ENCODE peak calls at places on chromosomes 12 and 14, in seven cellular contexts. I is SK-N-SH, P is H1, Y is HepG2, Z is GM12878, R is K562, V is GM12892. O is an unnamed sample.

GRCh38 chr14:103204852-103205540 is 81.7 kb downstream of the TNFAIP2 start:
- DNase-seq in Y (no peak), Z (no peak), P (no peak), I (no peak), V (no peak), R (peak), O (no peak)

GRCh38 chr12:130752692-130753230 is 36.7 kb upstream of the RIMBP2 start:
- DNase-seq in Z (no peak), R (no peak), I (peak), V (no peak), Y (no peak), P (no peak), O (no peak)

GRCh38 chr12:95205685-95206084 is 11.6 kb downstream of the FGD6 start:
- DNase-seq in R (no peak), I (no peak), Y (no peak), Z (no peak), P (no peak), V (no peak), O (no peak)

GRCh38 chr14:35215110-35215872 is 76.9 kb upstream of the PSMA6 start:
- DNase-seq in Z (no peak), R (peak), I (no peak), V (no peak), Y (peak), P (no peak), O (no peak)

GRCh38 chr12:112422531-112422930 is 3.8 kb downstream of the PTPN11 start:
- DNase-seq in Y (no peak), Z (no peak), P (no peak), V (no peak), I (no peak), R (no peak), O (no peak)

GRCh38 chr14:37413504-37414003 is 181.5 kb downstream of the FOXA1 start:
- DNase-seq in Y (peak), Z (no peak), P (no peak), I (no peak), R (no peak), V (no peak), O (no peak)

GRCh38 chr12:27525373-27525772 is 1.4 kb downstream of the PPFIBP1 start:
- DNase-seq in P (no peak), V (no peak), Y (no peak), R (no peak), Z (no peak), I (no peak), O (no peak)

GRCh38 chr12:69662764-69663163 is 36.3 kb downstream of the BEST3 start:
- DNase-seq in R (no peak), V (no peak), Y (no peak), I (no peak), Z (no peak), P (no peak), O (no peak)

GRCh38 chr12:95337176-95337575 is 119.6 kb downstream of the VEZT start:
- DNase-seq in I (no peak), V (no peak), P (no peak), R (no peak), Z (no peak), Y (no peak), O (no peak)

DNA sequence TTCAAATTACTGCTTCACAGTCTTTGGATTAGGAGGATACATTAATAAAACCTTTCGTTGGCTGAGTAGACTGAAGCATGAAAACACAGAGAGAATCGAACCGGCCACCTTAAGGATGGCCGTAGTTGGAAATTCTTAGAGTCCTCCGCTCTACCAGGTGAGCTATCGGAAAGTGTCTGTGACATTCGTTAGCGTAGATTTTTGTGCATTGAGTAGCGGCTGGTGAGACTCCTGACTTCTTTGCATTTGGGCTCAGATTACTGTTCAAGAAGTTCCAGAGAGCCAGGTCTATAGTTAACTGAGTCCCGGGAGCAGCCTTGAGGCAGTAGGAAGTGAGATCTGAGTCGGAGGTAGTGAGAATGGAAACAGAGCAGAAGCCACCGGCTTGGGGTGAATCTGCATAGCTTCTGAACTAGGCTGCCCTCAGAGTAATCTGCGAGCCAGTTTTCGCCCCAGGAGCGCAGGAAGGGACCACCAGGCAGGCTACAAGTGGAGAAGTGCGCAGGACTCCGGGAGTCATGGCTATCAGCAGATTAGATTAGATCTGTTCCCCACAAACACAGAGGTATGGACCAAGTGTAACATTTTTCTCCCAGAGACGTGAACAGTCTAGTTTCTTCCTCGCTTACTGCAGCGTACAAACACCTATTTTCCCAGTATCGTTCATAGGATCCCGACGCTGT is 11.0 kb downstream of the OR6S1 start:
- DNase-seq in P (no peak), Z (no peak), R (peak), I (no peak), Y (peak), V (no peak), O (no peak)
- TF ChIP-seq TAF1 in P (no peak), Z (no peak), R (no peak), I (no peak), Y (peak), V (no peak), O (no peak)

DNA sequence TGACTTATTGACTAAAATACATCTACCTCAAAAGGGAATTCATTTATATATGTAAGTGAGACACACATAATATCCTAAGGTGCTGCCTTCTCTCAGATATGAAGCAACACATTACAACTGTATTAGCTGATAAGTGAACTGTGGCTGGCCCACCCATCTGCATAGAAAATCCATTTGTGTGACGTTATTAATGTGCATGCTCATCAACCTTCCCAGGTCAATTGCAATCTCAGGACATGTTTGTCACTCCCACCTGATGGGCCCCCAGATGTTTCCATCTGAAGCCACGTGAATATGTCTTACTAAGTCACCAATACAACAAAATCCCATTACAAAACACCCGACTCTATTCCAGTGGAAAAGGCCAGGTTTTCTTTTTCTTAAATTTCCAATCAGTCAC is 157.1 kb downstream of the BTG1 start:
- DNase-seq in R (no peak), P (no peak), Z (no peak), Y (no peak), V (no peak), I (no peak), O (no peak)
- TF ChIP-seq TAF1 in R (no peak), P (no peak), Z (no peak), Y (no peak), V (no peak), I (no peak), O (no peak)

GRCh38 chr12:80272516-80272915 is 171.5 kb upstream of the PTPRQ start:
- DNase-seq in Y (no peak), I (no peak), P (no peak), R (no peak), Z (no peak), V (no peak), O (no peak)
- TF ChIP-seq TAF1 in Y (no peak), I (no peak), P (no peak), R (no peak), Z (no peak), V (no peak), O (no peak)

DNA sequence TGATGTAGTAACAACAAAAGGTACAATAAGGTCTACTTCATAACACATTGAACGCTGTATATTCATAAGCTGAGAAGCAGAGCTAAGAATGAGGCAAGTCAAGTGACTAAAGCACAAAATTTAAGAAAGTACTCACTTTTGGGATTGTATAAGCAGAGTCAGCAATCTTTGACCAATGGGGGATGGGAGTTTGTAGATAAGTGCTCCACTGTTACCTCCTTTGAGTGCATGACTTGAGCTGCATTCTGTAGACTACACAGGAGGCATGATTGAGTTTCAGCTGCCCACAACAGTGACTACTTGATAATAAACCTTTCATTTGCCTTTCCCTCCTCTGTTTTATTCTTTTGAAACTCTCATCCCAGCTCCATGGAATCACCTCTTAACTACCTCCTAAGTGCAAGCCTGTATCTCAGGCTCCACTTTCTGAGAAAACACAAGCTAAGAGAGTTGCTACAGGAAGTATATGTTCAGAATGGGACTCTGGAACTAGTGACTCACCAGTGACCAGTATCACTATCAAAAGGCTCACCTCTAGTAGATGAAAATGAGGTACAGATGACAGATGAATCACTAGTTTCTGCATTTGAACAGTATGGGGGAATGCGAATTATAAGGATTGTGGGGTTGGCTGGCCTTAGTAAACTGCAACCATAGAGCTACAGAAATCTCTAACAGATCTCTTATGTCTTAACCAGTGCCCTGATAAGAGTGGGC is 49.2 kb downstream of the SLC35F4 start:
- DNase-seq in Y (no peak), Z (no peak), R (no peak), I (no peak), P (no peak), V (no peak), O (no peak)
- TF ChIP-seq TAF1 in Y (no peak), Z (no peak), R (no peak), I (no peak), P (no peak), V (no peak), O (no peak)

DNA sequence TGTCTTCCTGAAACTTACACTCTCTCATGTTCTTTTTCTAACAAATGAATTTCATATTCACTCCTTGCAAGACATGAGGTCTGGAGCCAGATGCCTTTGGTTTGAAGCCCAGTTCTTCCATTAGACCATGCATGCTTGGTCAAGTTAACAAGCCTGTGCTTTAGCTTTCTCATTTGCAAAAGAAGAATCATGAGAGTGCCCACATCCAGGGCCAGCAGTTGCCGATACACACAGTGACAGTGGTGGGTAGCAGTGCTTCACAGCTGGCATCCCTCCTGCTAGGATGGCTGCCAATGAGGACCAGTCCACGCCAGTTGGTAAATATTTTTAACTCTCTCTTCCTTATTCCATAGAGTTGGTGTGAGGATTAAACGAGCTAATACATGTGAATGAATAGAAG is 163.1 kb downstream of the PHLDA1 start:
- DNase-seq in V (no peak), I (no peak), Z (no peak), Y (no peak), R (no peak), P (no peak), O (no peak)
- TF ChIP-seq TAF1 in V (no peak), I (no peak), Z (no peak), Y (no peak), R (no peak), P (no peak), O (no peak)

GRCh38 chr14:75340921-75341320 is 62.3 kb downstream of the FOS start:
- DNase-seq in R (no peak), P (no peak), V (no peak), Z (no peak), I (no peak), Y (no peak), O (no peak)

GRCh38 chr14:75341639-75342038 is 63.0 kb downstream of the FOS start:
- DNase-seq in Z (no peak), V (no peak), I (no peak), R (no peak), P (no peak), Y (no peak), O (no peak)

GRCh38 chr14:75343914-75344313 is 65.3 kb downstream of the FOS start:
- DNase-seq in P (no peak), V (no peak), R (no peak), I (no peak), Z (no peak), Y (no peak), O (no peak)

GRCh38 chr14:75344396-75344795 is 65.8 kb downstream of the FOS start:
- DNase-seq in I (no peak), R (no peak), P (no peak), Y (no peak), V (no peak), Z (no peak), O (no peak)

DNA sequence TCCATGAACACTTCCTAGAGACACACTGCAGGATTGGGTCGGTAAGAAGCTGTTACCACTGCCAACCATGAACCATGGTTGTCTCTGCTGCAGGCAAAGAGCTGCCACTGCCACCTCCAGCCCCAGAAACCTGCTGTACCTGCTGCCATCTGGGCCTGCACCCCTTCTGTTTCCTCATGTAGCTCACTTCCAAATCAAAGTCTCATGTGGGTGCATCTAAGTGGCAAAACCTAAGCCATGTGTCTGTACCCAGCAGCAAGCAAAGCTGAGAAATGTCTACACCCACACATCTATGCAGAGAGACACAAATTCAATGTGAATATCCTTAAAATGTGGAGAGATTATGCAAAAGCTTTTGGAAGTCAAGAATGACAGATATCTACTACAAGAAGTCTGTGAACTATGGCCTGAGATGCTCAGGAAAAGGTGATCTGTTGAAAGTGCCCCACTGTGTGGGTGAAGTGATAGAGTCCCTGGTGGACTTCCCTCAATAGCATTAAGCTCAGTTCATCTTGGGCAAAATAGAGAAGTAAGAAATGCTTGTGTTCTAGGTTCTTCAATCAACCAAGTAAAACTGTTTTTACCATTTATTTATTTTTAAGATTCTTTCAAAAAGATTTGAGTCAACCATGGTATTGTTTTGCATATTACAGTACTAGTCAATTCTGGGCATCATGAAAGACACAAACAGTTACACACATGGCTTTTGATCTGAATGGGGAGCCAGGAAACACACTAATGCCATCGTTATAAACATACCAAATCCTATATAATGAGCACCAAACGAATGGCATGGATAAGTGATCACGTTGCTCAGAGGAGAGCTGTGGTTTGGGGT is 64.4 kb downstream of the FOS start:
- DNase-seq in Y (no peak), V (no peak), R (no peak), P (no peak), Z (peak), I (no peak), O (no peak)
- TF ChIP-seq TAF1 in Y (no peak), V (no peak), R (no peak), P (no peak), Z (no peak), I (no peak), O (no peak)

DNA sequence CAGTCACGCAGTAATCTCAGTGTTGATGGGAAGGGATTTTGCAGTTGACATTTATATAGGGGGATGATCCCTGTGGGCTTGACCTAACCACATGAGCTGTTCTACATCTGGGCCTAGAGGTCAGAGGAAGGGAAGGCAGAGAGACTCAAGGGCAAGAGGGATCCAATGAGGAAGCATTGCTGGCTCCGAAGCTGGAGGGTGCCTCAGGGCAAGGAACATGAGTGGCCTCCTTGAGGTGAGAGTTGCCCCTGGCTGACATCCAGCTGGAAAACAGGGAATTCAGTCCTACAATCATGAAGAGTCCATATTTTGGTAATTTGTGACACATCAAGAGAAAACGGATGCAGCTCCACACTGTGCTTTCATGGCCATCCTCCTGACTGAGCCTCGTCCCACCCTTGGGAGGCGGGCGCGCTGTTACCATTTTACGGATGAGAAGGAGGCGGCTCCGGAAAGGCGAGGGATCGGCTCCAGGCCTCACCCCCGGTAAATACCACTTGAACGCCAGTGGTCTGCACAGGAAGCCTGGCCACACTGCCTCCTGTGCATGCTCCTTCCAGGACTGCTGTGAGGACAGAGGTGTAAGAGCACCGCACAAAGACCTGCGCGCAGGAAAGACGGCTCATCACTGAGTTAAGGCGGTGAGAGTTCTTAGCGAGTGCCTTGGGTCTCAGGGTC is 18.5 kb upstream of the FKBP4 start:
- DNase-seq in P (no peak), I (no peak), V (no peak), R (no peak), Y (no peak), Z (no peak), O (no peak)
- TF ChIP-seq TAF1 in P (no peak), I (no peak), V (no peak), R (no peak), Y (no peak), Z (no peak), O (no peak)

GRCh38 chr12:19065871-19066270 is 63.7 kb upstream of the PLEKHA5 start:
- DNase-seq in Y (no peak), V (no peak), P (no peak), I (no peak), R (no peak), Z (no peak), O (no peak)
- TF ChIP-seq TAF1 in Y (no peak), V (no peak), P (no peak), I (no peak), R (no peak), Z (no peak), O (no peak)

GRCh38 chr12:28941248-28941647 is 207.8 kb upstream of the FAR2 start:
- DNase-seq in Z (no peak), I (no peak), V (no peak), Y (no peak), R (no peak), P (no peak), O (no peak)
- TF ChIP-seq TAF1 in Z (no peak), I (no peak), V (no peak), Y (no peak), R (no peak), P (no peak), O (no peak)

DNA sequence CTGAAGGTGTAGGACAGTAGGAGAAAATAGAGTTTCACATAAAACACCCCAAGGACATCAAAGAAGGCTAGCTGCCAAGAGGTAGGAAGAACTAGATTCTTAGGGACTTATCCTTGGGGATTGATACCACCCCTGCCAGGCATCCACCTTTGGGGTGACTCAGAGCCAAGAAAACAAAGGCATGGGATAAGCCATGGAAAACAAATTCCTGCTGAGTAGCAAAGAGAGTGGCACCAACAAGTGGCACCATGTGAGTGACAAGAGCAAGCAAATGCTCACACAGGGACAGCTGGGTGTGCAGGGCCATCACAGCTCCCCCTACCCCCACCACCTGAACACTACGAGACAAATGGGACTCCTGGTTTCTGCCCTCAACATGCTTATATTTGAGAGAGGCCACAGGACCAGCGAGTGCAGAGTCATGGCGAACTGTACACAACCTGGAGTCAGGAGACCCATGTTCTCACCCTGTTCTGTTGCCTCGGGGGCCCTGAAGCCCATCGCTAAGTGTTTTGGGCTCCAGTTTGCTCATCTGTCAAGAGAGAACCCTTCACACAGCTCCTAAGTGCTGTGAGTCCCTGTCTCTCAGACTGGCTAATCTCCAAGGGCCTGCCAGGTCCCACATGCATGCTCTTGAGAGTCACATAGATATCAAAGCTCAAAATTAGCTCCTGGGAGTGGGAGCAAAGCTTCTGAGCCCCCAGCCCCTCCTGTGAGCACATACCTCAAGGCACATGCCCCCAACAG is 91.9 kb downstream of the DPF3 start:
- DNase-seq in I (no peak), Z (no peak), P (no peak), Y (no peak), V (no peak), R (no peak), O (no peak)
- TF ChIP-seq TAF1 in I (no peak), Z (no peak), P (no peak), Y (no peak), V (no peak), R (no peak), O (no peak)

O was measured in GM12891.